ENCODE peak calls at places on chromosomes 3 and 15, in seven cellular contexts. L is B cell, A is omental fat pad, U is Peyer's patch, E is coronary artery, M is NB4, D is A549. O is an unnamed sample.

GRCh38 chr3:10338591-10339369 is 17.9 kb upstream of the SEC13 start:
- DNase-seq in L (no peak), A (no peak), U (no peak), E (no peak), M (no peak), D (no peak), O (no peak)

GRCh38 chr15:89441295-89441762 is 55.1 kb downstream of the RHCG start:
- DNase-seq in L (peak; percentile 85), A (no peak), U (peak; percentile 82), E (no peak), M (peak; percentile 65), D (no peak), O (no peak)

GRCh38 chr15:78981532-78982313 is 36.9 kb upstream of the CTSH start:
- DNase-seq in L (no peak), A (no peak), U (no peak), E (no peak), M (no peak), D (no peak), O (no peak)

GRCh38 chr3:48966876-48967361 is 23.1 kb upstream of the P4HTM start:
- DNase-seq in L (no peak), A (no peak), U (peak; percentile 36), E (no peak), M (no peak), D (no peak), O (no peak)

GRCh38 chr15:60844431-60845174 is 365.7 kb upstream of the ICE2 start:
- DNase-seq in L (no peak), A (no peak), U (peak; percentile 79), E (no peak), M (no peak), D (no peak), O (no peak)

GRCh38 chr3:189239616-189240015 is 67.8 kb downstream of the TPRG1 start:
- DNase-seq in L (no peak), A (no peak), U (no peak), E (no peak), M (no peak), D (no peak), O (no peak)

GRCh38 chr3:78086150-78086549 is 1046.3 kb downstream of the ROBO2 start:
- DNase-seq in L (no peak), A (no peak), U (no peak), E (no peak), M (no peak), D (no peak), O (no peak)

GRCh38 chr3:155093261-155093660 is 13.1 kb downstream of the MME start:
- DNase-seq in L (no peak), A (no peak), U (no peak), E (no peak), M (no peak), D (no peak), O (no peak)

GRCh38 chr3:19881036-19881435 is 53.0 kb downstream of the EFHB start:
- DNase-seq in L (no peak), A (no peak), U (no peak), E (no peak), M (no peak), D (no peak), O (no peak)

GRCh38 chr3:105827959-105828358 is 40.9 kb downstream of the CBLB start:
- DNase-seq in L (no peak), A (no peak), U (peak; percentile 62), E (no peak), M (peak; percentile 22), D (peak; percentile 49), O (peak; percentile 88)

GRCh38 chr3:53819163-53819868 is 26.9 kb downstream of the CHDH start:
- DNase-seq in L (no peak), A (no peak), U (no peak), E (peak; percentile 33), M (no peak), D (no peak), O (no peak)

GRCh38 chr3:169953462-169954141 is 13.0 kb upstream of the SEC62 start:
- DNase-seq in L (no peak), A (no peak), U (no peak), E (no peak), M (peak; percentile 14), D (no peak), O (peak; percentile 61)

GRCh38 chr15:34883633-34884032 is 85.9 kb downstream of the AQR start:
- DNase-seq in L (no peak), A (no peak), U (no peak), E (no peak), M (no peak), D (no peak), O (no peak)

GRCh38 chr15:58147151-58147550 is 9.0 kb downstream of the AQP9 start:
- DNase-seq in L (no peak), A (no peak), U (no peak), E (no peak), M (peak; percentile 83), D (no peak), O (no peak)

GRCh38 chr3:112632596-112632995 is 8.3 kb downstream of the CCDC80 start:
- DNase-seq in L (no peak), A (no peak), U (no peak), E (no peak), M (no peak), D (no peak), O (no peak)

GRCh38 chr3:193313448-193313958 is 65.0 kb downstream of the ATP13A5 start:
- DNase-seq in L (no peak), A (no peak), U (no peak), E (no peak), M (no peak), D (no peak), O (no peak)

GRCh38 chr3:27681249-27681748 is 40.8 kb downstream of the EOMES start:
- DNase-seq in L (peak; percentile 82), A (no peak), U (no peak), E (no peak), M (peak; percentile 83), D (peak; percentile 80), O (peak; percentile 64)

GRCh38 chr15:40389824-40390595 is 7.5 kb downstream of the KNSTRN start:
- DNase-seq in L (no peak), A (no peak), U (no peak), E (no peak), M (no peak), D (no peak), O (no peak)

GRCh38 chr3:146972726-146973125 is 367.6 kb upstream of the PLSCR5 start:
- DNase-seq in L (no peak), A (no peak), U (no peak), E (no peak), M (no peak), D (no peak), O (peak; percentile 30)

GRCh38 chr15:42665827-42666226 is 71.1 kb downstream of the CDAN1 start:
- DNase-seq in L (no peak), A (no peak), U (no peak), E (no peak), M (no peak), D (no peak), O (no peak)

GRCh38 chr3:149003653-149004305 is 12.4 kb downstream of the GYG1 start:
- DNase-seq in L (no peak), A (no peak), U (no peak), E (no peak), M (no peak), D (no peak), O (no peak)

GRCh38 chr3:12536423-12536822 is 8.9 kb downstream of the MKRN2OS start:
- DNase-seq in L (no peak), A (no peak), U (no peak), E (no peak), M (no peak), D (no peak), O (no peak)
- TF ChIP-seq CTCF in L (no peak), A (no peak), U (no peak), E (no peak), M (no peak), D (no peak), O (peak; percentile 38)

DNA sequence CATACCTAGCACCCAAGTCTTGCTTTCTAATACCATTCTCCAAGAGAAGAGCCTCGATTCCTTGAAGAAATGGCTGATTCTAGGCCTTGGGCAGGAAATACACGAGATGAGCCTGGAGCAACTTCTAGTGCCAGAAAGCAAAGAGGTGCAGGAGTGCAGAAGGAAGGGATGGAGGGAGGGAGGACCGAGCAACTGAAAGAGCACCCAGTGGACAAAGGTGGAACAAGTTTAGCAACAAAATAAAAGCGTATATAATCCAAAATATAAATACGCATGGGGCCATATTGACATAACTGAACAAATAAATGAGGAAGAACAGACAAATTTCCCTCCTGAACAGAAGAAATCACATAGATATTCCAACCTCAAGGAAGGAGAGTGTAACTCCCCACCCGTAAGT is 34.4 kb downstream of the CHSY1 start:
- DNase-seq in L (no peak), A (no peak), U (no peak), E (no peak), M (no peak), D (no peak), O (no peak)
- TF ChIP-seq CTCF in L (no peak), A (no peak), U (no peak), E (no peak), M (no peak), D (no peak), O (peak; percentile 13)

GRCh38 chr3:111613294-111613693 is 18.1 kb upstream of the ZBED2 start:
- DNase-seq in L (no peak), A (no peak), U (no peak), E (no peak), M (no peak), D (no peak), O (no peak)

GRCh38 chr3:111610189-111610588 is 15.0 kb upstream of the ZBED2 start:
- DNase-seq in L (peak; percentile 50), A (no peak), U (no peak), E (no peak), M (no peak), D (no peak), O (no peak)

GRCh38 chr3:111608378-111608777 is 13.2 kb upstream of the ZBED2 start:
- DNase-seq in L (no peak), A (no peak), U (no peak), E (no peak), M (no peak), D (no peak), O (no peak)

GRCh38 chr3:111609700-111610099 is 14.6 kb upstream of the ZBED2 start:
- DNase-seq in L (no peak), A (no peak), U (no peak), E (no peak), M (no peak), D (no peak), O (no peak)

GRCh38 chr3:111610612-111611054 is 15.5 kb upstream of the ZBED2 start:
- DNase-seq in L (no peak), A (no peak), U (no peak), E (no peak), M (no peak), D (no peak), O (no peak)
- TF ChIP-seq CTCF in L (no peak), A (no peak), U (no peak), E (no peak), M (no peak), D (no peak), O (no peak)

GRCh38 chr15:81379269-81379668 is 5.3 kb upstream of the TMC3 start:
- DNase-seq in L (no peak), A (no peak), U (no peak), E (no peak), M (no peak), D (no peak), O (no peak)

GRCh38 chr15:81381725-81382124 is 7.7 kb upstream of the TMC3 start:
- DNase-seq in L (no peak), A (no peak), U (no peak), E (no peak), M (no peak), D (no peak), O (no peak)

GRCh38 chr15:81378438-81378837 is 4.4 kb upstream of the TMC3 start:
- DNase-seq in L (no peak), A (no peak), U (no peak), E (no peak), M (no peak), D (no peak), O (no peak)

GRCh38 chr15:81380668-81381067 is 6.7 kb upstream of the TMC3 start:
- DNase-seq in L (no peak), A (no peak), U (no peak), E (no peak), M (no peak), D (no peak), O (no peak)

GRCh38 chr15:81380203-81380602 is 6.2 kb upstream of the TMC3 start:
- DNase-seq in L (no peak), A (no peak), U (no peak), E (no peak), M (no peak), D (no peak), O (no peak)
- TF ChIP-seq CTCF in L (no peak), A (no peak), U (no peak), E (no peak), M (no peak), D (no peak), O (no peak)